ENCODE peak calls at places on chromosomes 13 and 19, in ten cellular contexts. Y is naive thymus-derived CD4-positive, alpha-beta T cell; U is AG09309; W is transverse colon; S is A549; K is Peyer's patch; O is cardiac muscle cell; B is mesendoderm; Z is foreskin fibroblast; H is AG10803. J is an unnamed sample.

GRCh38 chr19:57992841-57993240 is 9.8 kb downstream of the ZNF606 start:
- DNase-seq in Z (no peak), U (no peak), H (no peak), K (no peak), Y (no peak), W (no peak), S (no peak), B (peak), O (no peak), J (no peak)

GRCh38 chr19:5652261-5652660 is 28.1 kb downstream of the MICOS13 start:
- DNase-seq in O (no peak), Y (no peak), W (no peak), K (peak), B (no peak), U (no peak), H (no peak), S (no peak), Z (no peak), J (no peak)

GRCh38 chr19:4455742-4456565 is 1.6 kb downstream of the UBXN6 start:
- DNase-seq in H (peak), K (no peak), W (peak), B (peak), U (no peak), O (peak), S (no peak), Z (peak), Y (no peak), J (peak)

GRCh38 chr13:64928704-64929499 is 2301.2 kb downstream of the PCDH9 start:
- DNase-seq in Y (no peak), O (no peak), U (peak), W (no peak), K (no peak), S (no peak), Z (peak), B (peak), H (peak), J (peak)

GRCh38 chr13:75666646-75667351 is 30.7 kb downstream of the LMO7 start:
- DNase-seq in O (no peak), K (no peak), Z (peak), H (peak), Y (no peak), U (no peak), S (no peak), B (peak), W (no peak), J (no peak)

GRCh38 chr13:71634605-71635443 is 232.2 kb downstream of the DACH1 start:
- DNase-seq in S (no peak), W (no peak), O (no peak), Y (no peak), B (no peak), U (no peak), H (no peak), K (no peak), Z (no peak), J (no peak)

GRCh38 chr13:90974249-90974954 is 373.1 kb upstream of the MIR17HG start:
- DNase-seq in Y (no peak), O (no peak), U (no peak), Z (no peak), K (no peak), S (no peak), H (no peak), B (no peak), W (no peak), J (no peak)

GRCh38 chr13:27012482-27013197 is 159.0 kb downstream of the USP12 start:
- DNase-seq in Y (no peak), B (no peak), U (peak), K (no peak), Z (peak), H (peak), O (no peak), W (no peak), S (no peak), J (peak)

GRCh38 chr19:19595171-19595701 is 23.3 kb downstream of the PBX4 start:
- DNase-seq in W (no peak), Y (no peak), S (no peak), B (no peak), Z (peak), O (no peak), H (peak), U (peak), K (peak), J (no peak)

GRCh38 chr13:114140131-114140908 is 7.9 kb upstream of the RASA3 start:
- DNase-seq in Z (no peak), S (no peak), K (no peak), H (no peak), B (no peak), Y (peak), O (no peak), W (peak), U (no peak), J (no peak)

GRCh38 chr13:48533207-48533499 is 273 bp upstream of the RCBTB2 start:
- DNase-seq in H (peak), K (no peak), Z (no peak), O (no peak), U (no peak), W (no peak), Y (no peak), B (no peak), S (peak), J (no peak)

GRCh38 chr13:30047154-30047874 is 196.9 kb upstream of the UBL3 start:
- DNase-seq in B (no peak), K (no peak), O (no peak), U (no peak), S (no peak), H (no peak), Z (no peak), Y (no peak), W (no peak), J (no peak)

GRCh38 chr13:27359203-27359821 is 65.1 kb upstream of the GTF3A start:
- DNase-seq in Y (peak), O (peak), K (peak), U (no peak), W (peak), H (peak), B (peak), S (peak), Z (peak), J (no peak)

GRCh38 chr13:79451500-79451962 is 29.4 kb upstream of the NDFIP2 start:
- DNase-seq in K (peak), U (peak), H (peak), S (peak), O (no peak), B (peak), W (peak), Y (peak), Z (peak), J (peak)

GRCh38 chr13:22275393-22275792 is 604.5 kb downstream of the FGF9 start:
- DNase-seq in K (no peak), Z (no peak), B (no peak), O (no peak), Y (no peak), S (no peak), H (no peak), U (no peak), W (no peak), J (no peak)

GRCh38 chr19:16112778-16113177 is 1.1 kb downstream of the RAB8A start:
- DNase-seq in Z (no peak), K (no peak), U (no peak), H (no peak), S (no peak), W (no peak), O (peak), Y (no peak), B (no peak), J (no peak)

GRCh38 chr19:2650515-2650914 is 52.0 kb downstream of the GNG7 start:
- DNase-seq in O (no peak), W (no peak), S (no peak), K (no peak), U (no peak), H (no peak), Z (no peak), B (no peak), Y (no peak), J (no peak)

GRCh38 chr19:16951529-16951928 is 62.7 kb downstream of the F2RL3 start:
- DNase-seq in Z (no peak), Y (no peak), B (no peak), S (no peak), H (no peak), K (no peak), O (no peak), W (no peak), U (no peak), J (no peak)

GRCh38 chr13:68234278-68234677 is 1004.1 kb upstream of the PCDH9 start:
- DNase-seq in W (no peak), H (no peak), O (peak), U (no peak), B (peak), Z (no peak), Y (no peak), S (no peak), K (no peak), J (peak)

GRCh38 chr19:18436651-18437478 is 1.1 kb downstream of the ISYNA1 start:
- DNase-seq in Z (peak), W (peak), B (peak), K (peak), U (no peak), S (peak), H (peak), O (peak), Y (peak), J (peak)
- H3K4me3 ChIP-seq in Z (peak), W (peak), B (peak), K (peak), U (peak), S (peak), H (peak), O (peak), Y (peak), J (peak)

GRCh38 chr19:38615007-38615581 is 2.7 kb downstream of the MAP4K1 start:
- DNase-seq in U (no peak), Y (no peak), S (no peak), W (no peak), Z (no peak), B (no peak), O (no peak), H (no peak), K (no peak), J (no peak)

GRCh38 chr19:38614289-38614688 is 3.5 kb downstream of the MAP4K1 start:
- DNase-seq in B (no peak), K (no peak), W (no peak), O (no peak), Z (no peak), S (no peak), U (no peak), H (no peak), Y (no peak), J (no peak)

GRCh38 chr19:38617283-38617763 is 430 bp downstream of the MAP4K1 start:
- DNase-seq in Y (peak), B (no peak), U (no peak), S (no peak), K (no peak), Z (no peak), H (no peak), W (no peak), O (no peak), J (no peak)

GRCh38 chr19:38617764-38618589 is at the start of gene MAP4K1:
- DNase-seq in Y (peak), B (no peak), W (peak), H (no peak), Z (no peak), U (no peak), S (no peak), O (no peak), K (peak), J (no peak)

GRCh38 chr19:38616265-38616664 is 1.5 kb downstream of the MAP4K1 start:
- DNase-seq in Y (no peak), Z (no peak), B (no peak), O (no peak), W (no peak), H (no peak), K (no peak), S (no peak), U (no peak), J (no peak)
- H3K4me3 ChIP-seq in Y (peak), Z (no peak), B (no peak), O (no peak), W (no peak), H (no peak), K (no peak), S (no peak), U (no peak), J (no peak)

GRCh38 chr19:12748489-12748888 is 3.1 kb upstream of the BEST2 start:
- DNase-seq in Y (no peak), O (no peak), K (no peak), S (no peak), H (no peak), B (peak), Z (no peak), U (no peak), W (no peak), J (no peak)
- H3K4me3 ChIP-seq in Y (no peak), O (no peak), K (no peak), S (no peak), H (no peak), B (no peak), Z (no peak), U (no peak), W (no peak), J (no peak)

DNA sequence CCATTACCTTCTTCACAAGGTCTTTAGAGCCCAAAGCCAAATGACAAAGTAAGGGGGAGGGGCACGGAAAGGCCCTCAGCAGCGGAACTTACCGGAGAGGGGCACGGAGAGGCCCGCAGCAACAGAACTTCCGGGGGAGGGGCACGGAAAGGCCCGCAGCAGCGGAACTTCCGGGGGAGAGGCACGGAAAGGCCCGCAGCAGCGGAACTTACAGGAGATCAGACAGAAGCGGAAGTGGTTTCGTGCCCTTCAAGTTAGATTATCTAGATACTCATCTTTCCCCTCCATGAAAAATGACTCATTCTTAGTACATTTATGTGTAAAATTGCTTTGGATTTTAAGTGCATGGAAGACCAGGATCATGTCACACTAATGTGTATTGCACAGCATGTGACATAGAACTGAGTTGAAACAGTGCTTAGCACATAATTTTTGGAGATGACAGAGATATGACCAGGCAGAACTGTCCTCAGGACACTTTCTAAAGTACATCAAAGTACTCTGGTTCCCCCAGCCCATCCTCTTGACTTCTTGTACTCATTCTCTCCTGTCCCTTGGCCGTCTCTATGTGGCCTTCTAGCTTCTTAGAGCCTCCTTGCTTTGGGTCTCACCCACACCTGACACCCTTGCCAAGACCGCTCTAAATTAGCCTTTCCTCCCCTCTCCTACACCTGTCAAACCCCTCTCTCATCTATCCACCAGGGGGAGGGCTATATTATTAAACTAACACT is 25.7 kb upstream of the TPTE2 start:
- DNase-seq in U (no peak), Z (peak), H (peak), K (peak), W (peak), Y (peak), O (no peak), B (peak), S (no peak), J (no peak)
- H3K4me3 ChIP-seq in U (no peak), Z (peak), H (peak), K (peak), W (no peak), Y (peak), O (no peak), B (no peak), S (no peak), J (peak)

DNA sequence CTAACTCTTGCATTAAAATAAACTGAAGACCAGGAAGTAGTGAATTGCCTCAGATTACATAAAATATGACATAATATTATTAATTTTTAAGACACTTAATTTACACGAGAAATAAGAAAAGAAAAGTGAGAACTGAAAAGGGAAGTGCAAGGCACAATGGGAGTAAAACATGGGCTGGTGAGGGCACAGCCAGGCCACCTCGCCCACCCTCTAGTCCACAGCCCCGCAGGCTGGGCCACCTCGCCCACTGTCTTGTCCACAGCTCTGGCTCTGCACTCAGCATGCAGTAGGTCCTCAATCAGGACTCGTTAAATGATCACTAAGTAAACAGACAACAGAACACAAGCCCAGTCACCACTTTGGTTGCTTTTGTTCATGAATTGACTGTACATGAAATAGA is 67.8 kb upstream of the ARHGEF7 start:
- DNase-seq in H (no peak), W (no peak), U (no peak), S (no peak), B (no peak), K (no peak), Z (no peak), Y (no peak), O (no peak), J (no peak)
- H3K4me3 ChIP-seq in H (no peak), W (no peak), U (no peak), S (no peak), B (no peak), K (no peak), Z (no peak), Y (no peak), O (no peak), J (no peak)

DNA sequence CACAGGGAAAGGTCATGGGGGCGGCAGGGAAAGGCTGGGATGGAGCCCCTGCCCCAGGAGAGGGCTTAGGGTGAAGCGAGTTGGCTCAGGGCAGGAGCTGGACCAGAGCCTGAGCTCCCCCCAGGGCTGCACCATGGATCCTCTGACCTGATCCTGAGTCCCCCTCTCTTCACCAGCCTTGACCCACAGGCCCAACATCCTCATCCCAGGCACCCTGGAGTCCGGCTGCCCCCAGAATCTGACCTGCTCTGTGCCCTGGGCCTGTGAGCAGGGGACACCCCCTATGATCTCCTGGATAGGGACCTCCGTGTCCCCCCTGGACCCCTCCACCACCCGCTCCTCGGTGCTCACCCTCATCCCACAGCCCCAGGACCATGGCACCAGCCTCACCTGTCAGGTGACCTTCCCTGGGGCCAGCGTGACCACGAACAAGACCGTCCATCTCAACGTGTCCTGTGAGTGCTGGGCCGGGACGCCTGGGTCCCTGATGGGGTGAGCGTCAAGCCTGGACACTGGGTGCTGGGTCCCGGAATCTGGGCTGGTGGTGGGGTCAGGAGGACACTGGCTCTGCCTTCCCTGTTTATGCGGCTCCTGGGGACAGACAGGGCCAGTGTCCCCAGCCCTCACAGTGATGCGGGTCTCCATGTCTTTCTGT is 842 bp downstream of the SIGLEC9 start:
- DNase-seq in S (no peak), B (no peak), U (no peak), H (no peak), Z (no peak), Y (no peak), K (no peak), O (no peak), W (no peak), J (no peak)
- H3K4me3 ChIP-seq in S (no peak), B (no peak), U (no peak), H (no peak), Z (no peak), Y (no peak), K (peak), O (no peak), W (no peak), J (no peak)

J was measured in skeletal muscle cell.